ENCODE peak calls at places on chromosomes 6 and 20, in five cellular contexts. M is mesenchymal stem cell, S is PC-3, L is fibroblast of lung, Y is IMR-90. K is an unnamed sample.

GRCh38 chr6:144353871-144354314 is 68.8 kb downstream of the UTRN start:
- DNase-seq in M (no peak), S (no peak), L (no peak), Y (no peak), K (no peak)

GRCh38 chr6:157229733-157230132 is 93.6 kb downstream of the TMEM242 start:
- DNase-seq in M (no peak), S (no peak), L (no peak), Y (no peak), K (peak; percentile 59)

GRCh38 chr6:148999921-149000589 is 253.2 kb downstream of the UST start:
- DNase-seq in M (peak; percentile 93), S (peak; percentile 82), L (peak; percentile 89), Y (peak; percentile 87), K (no peak)

GRCh38 chr6:159098636-159099106 is 53.9 kb upstream of the TAGAP start:
- DNase-seq in M (no peak), S (no peak), L (no peak), Y (no peak), K (no peak)

GRCh38 chr20:46312075-46312944 is 4.0 kb upstream of the CDH22 start:
- DNase-seq in M (no peak), S (no peak), L (no peak), Y (no peak), K (no peak)

GRCh38 chr20:33418033-33418432 is 16.7 kb upstream of the CDK5RAP1 start:
- DNase-seq in M (no peak), S (no peak), L (no peak), Y (no peak), K (peak; percentile 52)

GRCh38 chr6:142693446-142693845 is 251.5 kb downstream of the HIVEP2 start:
- DNase-seq in M (peak; percentile 72), S (peak; percentile 23), L (peak; percentile 78), Y (peak; percentile 68), K (no peak)

GRCh38 chr6:40611912-40612311 is 24.7 kb upstream of the LRFN2 start:
- DNase-seq in M (no peak), S (no peak), L (no peak), Y (no peak), K (no peak)

GRCh38 chr6:84460491-84460890 is 233.0 kb upstream of the CEP162 start:
- DNase-seq in M (no peak), S (no peak), L (peak; percentile 56), Y (no peak), K (no peak)

GRCh38 chr6:169726049-169726400 is 1.7 kb upstream of the PHF10 start:
- DNase-seq in M (no peak), S (no peak), L (no peak), Y (no peak), K (no peak)

GRCh38 chr6:163539101-163539762 is 124.7 kb downstream of the QKI start:
- DNase-seq in M (no peak), S (no peak), L (no peak), Y (no peak), K (no peak)

GRCh38 chr6:159427335-159427734 is 258.1 kb downstream of the FNDC1 start:
- DNase-seq in M (no peak), S (no peak), L (no peak), Y (no peak), K (no peak)

GRCh38 chr6:37126554-37126906 is 43.4 kb upstream of the PIM1 start:
- DNase-seq in M (no peak), S (no peak), L (no peak), Y (no peak), K (no peak)

GRCh38 chr6:153121311-153121710 is 9.8 kb downstream of the RGS17 start:
- DNase-seq in M (no peak), S (no peak), L (peak; percentile 4), Y (no peak), K (no peak)

GRCh38 chr6:83270971-83271714 is 78.0 kb downstream of the RWDD2A start:
- DNase-seq in M (peak; percentile 79), S (peak; percentile 76), L (peak; percentile 94), Y (peak; percentile 97), K (no peak)

GRCh38 chr6:18280084-18280483 is 15.8 kb upstream of the DEK start:
- DNase-seq in M (no peak), S (peak; percentile 77), L (peak; percentile 38), Y (no peak), K (peak; percentile 59)

GRCh38 chr6:80535914-80536565 is 429.6 kb downstream of the BCKDHB start:
- DNase-seq in M (peak; percentile 51), S (no peak), L (peak; percentile 49), Y (peak; percentile 79), K (no peak)

GRCh38 chr6:148379966-148380653 is 37.5 kb downstream of the SASH1 start:
- DNase-seq in M (no peak), S (no peak), L (peak; percentile 75), Y (no peak), K (no peak)

GRCh38 chr20:57255183-57255582 is 11.3 kb downstream of the BMP7 start:
- DNase-seq in M (no peak), S (no peak), L (no peak), Y (no peak), K (no peak)

GRCh38 chr6:170208171-170208601 is 82.7 kb downstream of the DLL1 start:
- DNase-seq in M (no peak), S (no peak), L (no peak), Y (no peak), K (no peak)

GRCh38 chr20:63163596-63164560 is 52.1 kb downstream of the YTHDF1 start:
- DNase-seq in M (no peak), S (no peak), L (no peak), Y (no peak), K (no peak)

GRCh38 chr6:105569706-105570105 is 166.8 kb upstream of the PREP start:
- DNase-seq in M (no peak), S (peak; percentile 17), L (no peak), Y (no peak), K (no peak)

GRCh38 chr20:2751868-2752630 is 48.4 kb downstream of the CPXM1 start:
- DNase-seq in M (no peak), S (peak; percentile 43), L (no peak), Y (no peak), K (peak; percentile 90)

GRCh38 chr6:44001318-44001868 is 125.9 kb downstream of the MRPL14 start:
- DNase-seq in M (peak; percentile 50), S (no peak), L (no peak), Y (no peak), K (peak; percentile 91)

GRCh38 chr6:138664740-138665139 is 108.8 kb upstream of the CCDC28A start:
- DNase-seq in M (no peak), S (no peak), L (no peak), Y (no peak), K (no peak)

GRCh38 chr6:111269401-111269970 is 182.2 kb downstream of the SLC16A10 start:
- DNase-seq in M (no peak), S (peak; percentile 9), L (peak; percentile 57), Y (peak; percentile 41), K (no peak)
- H3K9ac ChIP-seq in M (no peak overlapping the region), S (no peak overlapping the region), L (no peak overlapping the region), Y (no peak overlapping the region), K (no peak overlapping the region)

DNA sequence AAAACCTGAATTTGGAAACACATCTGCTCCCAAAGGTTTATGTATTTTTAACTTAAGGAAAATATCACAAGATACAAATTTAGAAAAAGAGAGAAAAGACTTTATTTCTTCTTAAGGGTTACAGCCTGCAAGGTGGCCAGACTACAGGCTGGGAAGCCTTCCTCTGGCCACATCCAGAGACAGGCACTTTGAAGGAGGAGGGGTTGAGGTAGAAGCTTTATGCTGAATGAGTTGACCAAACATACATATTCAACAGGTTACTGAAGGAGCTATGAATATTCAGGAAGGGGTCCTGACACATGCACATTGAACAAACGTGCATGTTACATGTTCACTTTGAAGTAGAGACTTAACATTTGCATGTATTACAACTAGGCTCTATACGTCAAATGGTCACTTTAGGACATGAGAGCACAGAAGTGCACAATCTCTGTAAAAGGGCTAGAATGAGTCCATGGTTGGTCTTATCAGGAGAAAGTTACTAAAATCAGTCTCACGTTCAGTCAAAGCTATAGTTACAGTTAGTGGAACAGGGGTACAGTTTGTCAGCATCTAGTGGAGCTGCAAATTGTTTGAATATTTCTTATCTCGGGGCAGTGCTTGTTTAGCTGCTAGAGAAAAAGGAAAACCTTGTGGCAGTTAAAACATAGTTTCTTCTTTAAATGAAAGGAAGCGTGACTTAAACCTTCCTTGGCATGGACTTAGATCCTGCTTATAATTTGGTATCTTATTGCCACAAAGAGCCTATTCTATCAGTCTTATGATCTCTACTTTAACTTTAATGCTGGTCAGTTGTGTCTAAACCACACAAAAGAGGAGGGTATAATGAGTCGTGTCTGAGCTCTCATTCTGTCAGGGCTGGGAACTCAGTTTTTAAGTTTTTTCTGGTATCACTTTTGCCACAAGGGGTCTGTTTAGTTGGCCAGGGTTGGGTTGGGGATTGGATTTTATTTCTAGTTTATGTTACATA is 4.6 kb upstream of the ZSCAN9 start:
- DNase-seq in M (no peak), S (peak; percentile 33), L (peak; percentile 47), Y (peak; percentile 22), K (no peak)
- H2AFZ ChIP-seq in M (no peak overlapping the region), S (no peak overlapping the region), L (peak overlapping the region; percentile 55), Y (no peak overlapping the region), K (no peak overlapping the region)

GRCh38 chr20:20334489-20334888 is 33.4 kb upstream of the INSM1 start:
- DNase-seq in M (no peak), S (no peak), L (no peak), Y (no peak), K (peak; percentile 53)

GRCh38 chr20:20331796-20332195 is 36.1 kb upstream of the INSM1 start:
- DNase-seq in M (no peak), S (no peak), L (no peak), Y (no peak), K (peak; percentile 42)

GRCh38 chr20:20329564-20329963 is 38.3 kb upstream of the INSM1 start:
- DNase-seq in M (no peak), S (no peak), L (no peak), Y (no peak), K (no peak)

GRCh38 chr20:20338133-20338730 is 29.7 kb upstream of the INSM1 start:
- DNase-seq in M (no peak), S (no peak), L (no peak), Y (no peak), K (no peak)

GRCh38 chr20:20333866-20334265 is 34.0 kb upstream of the INSM1 start:
- DNase-seq in M (no peak), S (no peak), L (no peak), Y (no peak), K (peak; percentile 70)
- H3K27ac ChIP-seq in M (no peak overlapping the region), S (no peak overlapping the region), L (no peak overlapping the region), Y (no peak overlapping the region), K (no peak overlapping the region)

DNA sequence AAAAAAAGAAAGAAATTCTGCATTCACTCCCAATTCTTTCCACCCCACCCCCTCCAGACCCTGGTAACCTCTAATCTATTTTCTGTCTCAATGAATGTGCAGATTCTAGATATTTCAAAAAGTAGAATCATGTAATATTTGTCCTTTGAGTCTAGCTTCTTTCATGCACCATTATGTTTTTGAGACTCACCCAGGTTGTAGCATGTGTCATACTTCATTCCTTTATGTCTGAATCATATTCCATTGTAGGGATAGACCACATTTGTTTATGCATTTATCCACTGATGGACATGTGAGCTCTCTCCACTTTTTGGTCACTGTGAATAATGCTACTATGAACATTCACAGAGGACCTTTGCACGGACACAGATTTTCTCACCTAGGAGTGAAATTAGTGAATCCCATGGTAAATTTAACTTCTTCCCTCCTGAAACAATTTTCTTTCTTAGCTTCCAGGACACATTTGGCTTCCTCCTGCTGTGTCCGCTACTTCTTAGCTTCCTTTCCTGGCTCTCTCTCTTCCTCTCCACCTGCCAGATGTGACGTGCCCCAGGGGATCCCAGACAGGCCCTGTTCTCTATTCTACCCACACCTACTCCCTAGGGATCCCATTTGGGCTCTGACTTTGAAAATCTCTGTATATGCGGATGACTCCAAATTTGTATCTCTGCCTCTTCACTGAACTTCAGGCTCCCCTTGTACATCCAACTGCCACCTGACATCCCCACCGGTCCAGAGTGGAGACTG is 24.0 kb upstream of the ARFGEF2 start:
- DNase-seq in M (peak; percentile 86), S (peak; percentile 96), L (peak; percentile 95), Y (peak; percentile 92), K (peak; percentile 89)
- H3K9ac ChIP-seq in M (no peak overlapping the region), S (peak overlapping the region; percentile 19), L (no peak overlapping the region), Y (no peak overlapping the region), K (no peak overlapping the region)

K was measured in Karpas-422.